ENCODE peak calls at places on chromosomes 13 and 19, in six cellular contexts. G is epithelial cell of esophagus, E is Caco-2, F is esophagus squamous epithelium, R is gastrocnemius medialis, A is thyroid gland. X is an unnamed sample.
A peak's percentile ranks its signal among the peaks of the same experiment; 100 is the strongest.

GRCh38 chr13:92303428-92303827 is 905.0 kb downstream of the GPC5 start:
- DNase-seq in R (no peak), A (no peak), E (no peak), F (no peak), G (no peak), X (no peak)

GRCh38 chr13:40552895-40553294 is 113.5 kb downstream of the FOXO1 start:
- DNase-seq in E (peak; percentile 42), A (no peak), F (no peak), G (peak; percentile 70), R (no peak), X (no peak)

GRCh38 chr13:27273658-27274425 is 3.2 kb downstream of the RASL11A start:
- DNase-seq in F (no peak), A (no peak), R (no peak), G (no peak), E (no peak), X (no peak)

GRCh38 chr19:23817519-23817918 is 58.8 kb upstream of the ZNF681 start:
- DNase-seq in R (no peak), E (peak; percentile 9), A (peak; percentile 39), F (no peak), G (peak; percentile 51), X (no peak)

GRCh38 chr19:30881986-30882385 is 467.2 kb downstream of the TSHZ3 start:
- DNase-seq in A (no peak), G (no peak), R (no peak), F (no peak), E (no peak), X (no peak)

GRCh38 chr13:101875717-101876393 is 423.4 kb downstream of the ITGBL1 start:
- DNase-seq in G (peak; percentile 58), F (no peak), A (no peak), E (peak; percentile 54), R (no peak), X (no peak)

GRCh38 chr13:82827704-82828103 is 1054.6 kb downstream of the SLITRK1 start:
- DNase-seq in F (no peak), A (no peak), G (no peak), E (no peak), R (no peak), X (no peak)

GRCh38 chr13:69616398-69616797 is 491.2 kb upstream of the ATXN8OS start:
- DNase-seq in E (no peak), F (no peak), G (no peak), R (no peak), A (no peak), X (no peak)

GRCh38 chr13:91375119-91375729 is 23.2 kb upstream of the GPC5 start:
- DNase-seq in A (no peak), G (peak; percentile 15), F (no peak), E (peak; percentile 30), R (no peak), X (no peak)

GRCh38 chr13:114140131-114140908 is 7.9 kb upstream of the RASA3 start:
- DNase-seq in A (no peak), F (no peak), E (no peak), G (no peak), R (no peak), X (no peak)

GRCh38 chr19:40594657-40595077 is 6.5 kb upstream of the LTBP4 start:
- DNase-seq in E (no peak), G (peak; percentile 74), A (no peak), F (no peak), R (no peak), X (no peak)

GRCh38 chr19:40204381-40204780 is 13.2 kb downstream of the MAP3K10 start:
- DNase-seq in E (no peak), G (no peak), R (no peak), F (no peak), A (no peak), X (no peak)

GRCh38 chr19:18941628-18942354 is 774 bp upstream of the HOMER3 start:
- DNase-seq in A (peak; percentile 24), E (no peak), F (no peak), G (no peak), R (no peak), X (no peak)

GRCh38 chr13:79477968-79478367 is 3.0 kb upstream of the NDFIP2 start:
- DNase-seq in F (no peak), R (no peak), G (no peak), E (peak; percentile 13), A (peak; percentile 10), X (no peak)

GRCh38 chr19:29873024-29873800 is 61.4 kb downstream of the CCNE1 start:
- DNase-seq in E (peak; percentile 78), R (no peak), G (peak; percentile 24), A (peak; percentile 52), F (no peak), X (no peak)

GRCh38 chr13:67410645-67411044 is 180.5 kb upstream of the PCDH9 start:
- DNase-seq in F (no peak), G (no peak), E (no peak), R (no peak), A (no peak), X (no peak)

GRCh38 chr13:106986033-106986484 is 418.1 kb upstream of the ARGLU1 start:
- DNase-seq in F (no peak), R (no peak), E (no peak), A (no peak), G (no peak), X (no peak)

GRCh38 chr13:28147489-28147888 is 9.1 kb downstream of the PAN3 start:
- DNase-seq in G (peak; percentile 61), E (no peak), R (no peak), A (no peak), F (no peak), X (no peak)

GRCh38 chr19:29704562-29705558 is 10.2 kb downstream of the C19orf12 start:
- DNase-seq in E (no peak), G (no peak), F (no peak), R (no peak), A (no peak), X (no peak)

GRCh38 chr19:30701178-30701577 is 329.0 kb downstream of the ZNF536 start:
- DNase-seq in R (no peak), A (no peak), E (no peak), F (no peak), G (no peak), X (no peak)

GRCh38 chr19:41575998-41576397 is at the start of gene CEACAM21:
- DNase-seq in G (no peak), A (peak; percentile 21), E (no peak), F (no peak), R (peak; percentile 11), X (no peak)

GRCh38 chr13:31434613-31435012 is 234.8 kb downstream of the B3GLCT start:
- DNase-seq in G (no peak), A (no peak), E (no peak), F (no peak), R (no peak), X (no peak)

GRCh38 chr19:46772170-46773017 is 16.0 kb downstream of the SLC1A5 start:
- DNase-seq in A (no peak), G (no peak), E (no peak), R (no peak), F (no peak), X (no peak)

GRCh38 chr19:33280351-33280921 is 21.9 kb downstream of the CEBPA start:
- DNase-seq in F (no peak), E (no peak), R (no peak), G (no peak), A (no peak), X (no peak)

DNA sequence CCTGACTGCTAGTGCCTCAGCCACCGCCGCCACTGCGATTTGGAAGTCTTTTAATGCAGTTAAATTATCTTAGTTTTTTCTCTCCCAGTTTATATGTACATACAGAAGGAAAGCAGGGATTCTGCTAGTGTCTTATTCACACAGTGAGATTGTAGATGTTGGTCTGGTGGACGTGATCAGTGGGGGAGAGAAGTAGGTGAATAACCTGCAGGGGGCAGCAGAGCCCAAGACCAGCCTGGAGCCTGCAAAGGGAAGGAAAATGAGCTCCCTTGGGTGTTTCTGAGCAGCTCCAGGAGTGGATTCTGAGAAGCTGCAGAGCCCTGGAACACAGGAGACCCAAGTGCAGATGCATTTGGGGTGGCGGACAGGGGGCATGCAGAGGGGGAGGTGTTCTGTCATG is 26.3 kb downstream of the ZNF844 start:
- DNase-seq in F (no peak), E (peak; percentile 13), R (no peak), G (peak; percentile 48), A (peak; percentile 67), X (no peak)
- TF ChIP-seq CTCF in F (peak; percentile 52), E (no peak), R (peak; percentile 38), G (peak; percentile 41), A (peak; percentile 21), X (peak; percentile 41)

DNA sequence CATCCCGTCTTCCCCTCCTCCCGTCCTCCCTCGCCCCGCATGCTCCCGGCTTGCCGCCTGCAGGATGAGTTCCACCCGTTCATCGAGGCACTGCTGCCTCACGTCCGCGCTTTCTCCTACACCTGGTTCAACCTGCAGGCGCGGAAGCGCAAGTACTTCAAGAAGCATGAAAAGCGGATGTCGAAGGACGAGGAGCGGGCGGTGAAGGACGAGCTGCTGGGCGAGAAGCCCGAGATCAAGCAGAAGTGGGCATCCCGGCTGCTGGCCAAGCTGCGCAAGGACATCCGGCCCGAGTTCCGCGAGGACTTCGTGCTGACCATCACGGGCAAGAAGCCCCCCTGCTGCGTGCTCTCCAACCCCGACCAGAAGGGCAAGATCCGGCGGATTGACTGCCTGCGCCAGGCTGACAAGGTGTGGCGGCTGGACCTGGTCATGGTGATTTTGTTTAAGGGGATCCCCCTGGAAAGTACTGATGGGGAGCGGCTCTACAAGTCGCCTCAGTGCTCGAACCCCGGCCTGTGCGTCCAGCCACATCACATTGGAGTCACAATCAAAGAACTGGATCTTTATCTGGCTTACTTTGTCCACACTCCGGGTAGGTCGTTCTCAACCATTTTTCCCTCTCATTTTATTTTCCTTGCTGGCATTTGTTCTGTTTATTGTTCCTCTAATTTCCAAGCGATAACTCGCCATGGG is 29.8 kb downstream of the NFIX start:
- DNase-seq in A (peak; percentile 76), F (no peak), G (no peak), R (no peak), E (no peak), X (no peak)
- H3K4me3 ChIP-seq in A (peak overlapping the region; percentile 25), F (peak overlapping the region; percentile 59), G (peak overlapping the region; percentile 46), R (peak overlapping the region; percentile 51), E (no peak overlapping the region), X (peak overlapping the region; percentile 60)

GRCh38 chr13:25109341-25109740 is 13.4 kb downstream of the PABPC3 start:
- DNase-seq in E (no peak), R (no peak), F (no peak), A (no peak), G (no peak), X (no peak)
- TF ChIP-seq CTCF in E (no peak), R (no peak), F (no peak), A (no peak), G (no peak), X (no peak)

GRCh38 chr19:49361438-49362047 is 673 bp downstream of the TEAD2 start:
- DNase-seq in E (peak; percentile 61), G (peak; percentile 62), R (peak; percentile 51), F (no peak), A (peak; percentile 58), X (peak; percentile 30)

GRCh38 chr19:49363265-49364082 is at the start of gene DKKL1:
- DNase-seq in F (peak; percentile 67), R (peak; percentile 95), E (peak; percentile 96), A (peak; percentile 82), G (peak; percentile 99), X (peak; percentile 96)

GRCh38 chr19:49362048-49362925 is at the start of gene TEAD2:
- DNase-seq in F (no peak), R (peak; percentile 34), G (peak; percentile 54), E (peak; percentile 59), A (peak; percentile 54), X (no peak)

GRCh38 chr19:49364083-49364687 is 508 bp downstream of the DKKL1 start:
- DNase-seq in G (no peak), F (no peak), R (no peak), A (no peak), E (no peak), X (no peak)

GRCh38 chr19:49362926-49363264 is 679 bp upstream of the TEAD2 start:
- DNase-seq in E (peak; percentile 24), R (no peak), G (no peak), A (peak; percentile 17), F (no peak), X (no peak)
- H3K4me3 ChIP-seq in E (peak overlapping the region; percentile 64), R (peak overlapping the region; percentile 69), G (peak overlapping the region; percentile 75), A (no peak overlapping the region), F (peak overlapping the region; percentile 81), X (peak overlapping the region; percentile 90)